ENCODE peak calls at places on chromosomes 2 and 18, in eight cellular contexts. R is A549, F is HepG2, N is cardiac muscle cell, U is neuronal stem cell, W is tibial artery, Y is adrenal gland, M is small intestine. Q is an unnamed sample.

GRCh38 chr18:49849331-49850217 is 36.2 kb upstream of the ACAA2 start:
- DNase-seq in F (peak; percentile 42), U (peak; percentile 17), N (peak; percentile 85), M (peak; percentile 100), Y (no peak), W (no peak), R (peak; percentile 92), Q (peak; percentile 93)

GRCh38 chr2:12665334-12665733 is 51.4 kb upstream of the TRIB2 start:
- DNase-seq in R (no peak), F (no peak), U (no peak), Y (no peak), W (no peak), N (peak; percentile 17), M (peak; percentile 44), Q (no peak)

GRCh38 chr18:31162419-31162793 is 250 bp downstream of the DSC1 start:
- DNase-seq in N (no peak), W (no peak), M (no peak), R (no peak), Y (no peak), F (no peak), U (no peak), Q (no peak)

GRCh38 chr2:877747-878146 is 72.9 kb upstream of the SNTG2 start:
- DNase-seq in Y (no peak), N (no peak), W (no peak), M (no peak), R (no peak), U (no peak), F (no peak), Q (no peak)

GRCh38 chr2:134499307-134499706 is 219.5 kb downstream of the TMEM163 start:
- DNase-seq in M (no peak), Y (no peak), U (no peak), N (no peak), W (no peak), F (no peak), R (no peak), Q (no peak)

GRCh38 chr2:61017556-61018318 is at the start of the genes PEX13 and PUS10:
- DNase-seq in F (peak; percentile 99), Y (peak; percentile 76), W (peak; percentile 83), R (peak; percentile 93), N (peak; percentile 77), U (peak; percentile 65), M (peak; percentile 96), Q (peak; percentile 83)

GRCh38 chr2:101466426-101466825 is 8.5 kb downstream of the RFX8 start:
- DNase-seq in N (no peak), F (no peak), W (no peak), U (no peak), M (no peak), R (no peak), Y (no peak), Q (no peak)

GRCh38 chr2:235026649-235027557 is 75.1 kb downstream of the SH3BP4 start:
- DNase-seq in Y (peak; percentile 46), R (peak; percentile 55), F (no peak), W (no peak), U (no peak), M (peak; percentile 90), N (peak; percentile 72), Q (no peak)

GRCh38 chr2:172743898-172744297 is 8.3 kb downstream of the RAPGEF4 start:
- DNase-seq in N (no peak), U (no peak), F (no peak), R (no peak), Y (no peak), M (no peak), W (no peak), Q (no peak)

GRCh38 chr2:2662037-2662846 is 331.2 kb upstream of the MYT1L start:
- DNase-seq in N (no peak), W (peak; percentile 62), Y (peak; percentile 50), U (no peak), M (no peak), R (no peak), F (no peak), Q (no peak)

GRCh38 chr2:27291865-27292264 is 9.6 kb downstream of the TRIM54 start:
- DNase-seq in R (peak; percentile 36), N (no peak), F (peak; percentile 44), M (no peak), Y (no peak), U (no peak), W (no peak), Q (no peak)

DNA sequence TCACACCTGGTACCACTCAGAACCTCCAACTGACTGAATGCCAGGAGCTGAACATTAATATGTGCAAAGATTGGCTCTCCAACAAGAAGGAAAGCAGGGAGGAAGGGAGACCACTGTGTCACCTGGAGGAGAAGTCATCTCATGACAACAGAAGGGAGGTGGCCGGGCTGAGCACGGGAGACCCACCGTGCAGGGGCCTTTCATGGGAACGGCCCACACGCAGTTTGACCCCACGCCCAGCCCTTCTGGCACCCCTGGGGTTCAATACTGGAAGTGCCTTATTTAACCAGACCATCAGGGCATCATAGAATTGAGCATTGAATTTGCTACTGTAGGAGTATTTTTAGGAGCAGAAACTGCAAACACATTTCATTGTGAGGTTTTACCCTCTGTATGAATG is 131.9 kb downstream of the NFATC1 start:
- DNase-seq in Y (no peak), F (no peak), M (no peak), W (peak; percentile 11), U (no peak), R (no peak), N (no peak), Q (no peak)
- H3K27ac ChIP-seq in Y (no peak overlapping the region), F (no peak overlapping the region), M (no peak overlapping the region), W (no peak overlapping the region), U (no peak overlapping the region), R (no peak overlapping the region), N (no peak overlapping the region), Q (no peak overlapping the region)

GRCh38 chr2:240452471-240453256 is 17.2 kb downstream of the GPC1 start:
- DNase-seq in N (peak; percentile 60), W (no peak), F (peak; percentile 41), R (peak; percentile 66), U (peak; percentile 79), Y (peak; percentile 90), M (peak; percentile 8), Q (peak; percentile 84)

GRCh38 chr2:240454031-240454901 is 18.8 kb downstream of the GPC1 start:
- DNase-seq in N (no peak), Y (no peak), W (no peak), M (no peak), U (no peak), F (no peak), R (no peak), Q (no peak)

GRCh38 chr2:240455227-240455718 is 19.8 kb downstream of the GPC1 start:
- DNase-seq in W (no peak), U (no peak), Y (no peak), R (no peak), N (no peak), F (no peak), M (no peak), Q (no peak)

GRCh38 chr2:240451791-240452470 is 16.5 kb downstream of the GPC1 start:
- DNase-seq in U (no peak), W (no peak), Y (no peak), M (no peak), N (no peak), F (no peak), R (no peak), Q (no peak)

DNA sequence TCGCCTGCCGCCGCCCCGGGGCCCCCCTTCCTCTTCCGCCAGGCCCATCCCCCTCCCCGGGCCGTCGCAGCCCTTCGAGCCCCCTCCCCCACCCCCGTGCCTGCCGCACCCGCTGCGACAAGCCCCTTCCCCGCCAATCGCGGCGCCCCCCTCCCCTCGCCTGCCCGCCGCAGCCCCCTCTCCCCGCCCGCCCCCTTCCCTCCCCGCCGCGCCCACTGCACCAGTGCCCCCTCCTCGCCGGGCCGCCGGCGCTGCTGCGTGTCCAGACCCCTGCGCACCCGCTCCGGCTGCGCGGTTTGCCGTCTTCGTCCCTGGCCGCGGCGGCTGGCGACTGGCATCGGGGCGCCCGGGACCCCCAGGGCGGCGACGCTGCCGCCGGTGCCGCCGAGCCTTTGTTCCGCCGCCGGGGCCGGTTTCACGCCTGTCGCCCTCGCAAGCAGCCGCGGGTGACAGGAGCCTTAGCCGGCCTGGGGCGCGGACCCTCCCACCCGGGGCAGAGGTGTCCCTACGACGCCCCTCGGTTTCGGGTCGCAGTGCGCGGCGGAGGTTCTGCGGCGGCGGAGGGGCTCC is 18.1 kb downstream of the GPC1 start:
- DNase-seq in N (no peak), W (no peak), F (no peak), U (no peak), Y (no peak), R (no peak), M (no peak), Q (no peak)
- H3K27ac ChIP-seq in N (no peak overlapping the region), W (no peak overlapping the region), F (no peak overlapping the region), U (no peak overlapping the region), Y (no peak overlapping the region), R (no peak overlapping the region), M (no peak overlapping the region), Q (no peak overlapping the region)

GRCh38 chr18:52001106-52001505 is 338.9 kb upstream of the DCC start:
- DNase-seq in R (no peak), U (no peak), M (no peak), N (no peak), Y (no peak), F (no peak), W (no peak), Q (no peak)

GRCh38 chr18:52002600-52002999 is 337.4 kb upstream of the DCC start:
- DNase-seq in R (no peak), N (no peak), U (no peak), Y (no peak), M (no peak), W (no peak), F (no peak), Q (no peak)

GRCh38 chr18:51998711-51999110 is 341.3 kb upstream of the DCC start:
- DNase-seq in M (no peak), R (no peak), U (no peak), N (no peak), F (no peak), W (no peak), Y (no peak), Q (no peak)

GRCh38 chr18:52000435-52000834 is 339.6 kb upstream of the DCC start:
- DNase-seq in R (no peak), F (no peak), W (no peak), N (no peak), Y (no peak), M (no peak), U (no peak), Q (no peak)

DNA sequence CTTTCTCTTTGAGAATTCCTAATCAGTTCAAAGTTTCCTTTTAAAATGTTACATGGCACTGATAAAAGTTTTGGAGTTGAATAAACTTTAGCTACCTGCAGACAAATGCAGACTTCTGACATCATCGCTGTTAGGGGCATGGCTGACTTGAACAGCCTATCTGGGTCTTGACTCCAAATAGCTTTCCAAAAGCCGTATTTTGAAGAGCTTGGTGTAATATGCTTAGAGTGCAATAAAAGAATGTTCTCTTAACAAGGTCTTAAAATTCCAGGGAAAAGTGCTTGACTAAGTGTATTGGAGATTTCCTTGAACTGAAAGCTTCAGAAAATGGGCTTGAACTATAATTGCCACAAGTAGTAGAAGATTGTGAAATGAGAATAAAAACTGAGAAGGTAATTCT is 342.9 kb upstream of the DCC start:
- DNase-seq in W (no peak), N (no peak), Y (no peak), R (no peak), F (no peak), M (no peak), U (no peak), Q (no peak)
- H3K27ac ChIP-seq in W (no peak overlapping the region), N (no peak overlapping the region), Y (no peak overlapping the region), R (no peak overlapping the region), F (no peak overlapping the region), M (no peak overlapping the region), U (no peak overlapping the region), Q (no peak overlapping the region)

DNA sequence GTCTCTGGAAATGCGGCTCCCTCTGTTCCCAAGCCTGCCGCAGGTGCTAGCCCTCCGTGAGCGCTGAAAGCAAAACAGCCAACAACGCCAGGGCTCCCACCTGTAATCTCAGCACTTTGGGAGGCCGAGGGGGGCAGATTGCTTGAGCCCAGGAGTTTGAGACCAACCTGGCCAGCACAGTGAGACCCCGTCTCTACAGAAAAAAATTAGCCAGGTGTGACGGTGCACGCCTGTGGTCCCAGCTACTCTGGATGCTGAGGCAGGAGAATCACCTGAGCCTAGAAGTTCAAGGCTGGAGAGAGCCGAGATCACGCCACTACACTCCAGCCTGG is 41.3 kb upstream of the PTMA start:
- DNase-seq in W (no peak), R (no peak), Y (no peak), N (no peak), F (no peak), U (no peak), M (no peak), Q (no peak)
- H3K27ac ChIP-seq in W (peak overlapping the region; percentile 98), R (peak overlapping the region; percentile 97), Y (peak overlapping the region; percentile 92), N (peak overlapping the region; percentile 99), F (no peak overlapping the region), U (peak overlapping the region; percentile 83), M (peak overlapping the region; percentile 100), Q (peak overlapping the region; percentile 100)